ENCODE peak calls at places on chromosomes 16 and 17, in six cellular contexts. One of them, this sample, is unnamed.

GRCh38 chr16:8982816-8983215 is 19.1 kb upstream of the USP7 start:
- DNase-seq in right atrium auricular region: no peak
- DNase-seq in mesenchymal stem cell: no peak
- DNase-seq in breast epithelium: no peak
- DNase-seq in transverse colon: no peak
- DNase-seq in IMR-90: no peak
- DNase-seq in this sample: no peak

GRCh38 chr17:29176500-29177351 is 3.5 kb downstream of the MYO18A start:
- DNase-seq in IMR-90: peak; percentile 43
- DNase-seq in right atrium auricular region: no peak
- DNase-seq in mesenchymal stem cell: peak; percentile 64
- DNase-seq in breast epithelium: no peak
- DNase-seq in transverse colon: peak; percentile 82
- DNase-seq in this sample: peak; percentile 93

GRCh38 chr17:50815400-50815799 is 20.0 kb upstream of the WFIKKN2 start:
- DNase-seq in breast epithelium: no peak
- DNase-seq in transverse colon: no peak
- DNase-seq in right atrium auricular region: no peak
- DNase-seq in IMR-90: no peak
- DNase-seq in mesenchymal stem cell: no peak
- DNase-seq in this sample: no peak

GRCh38 chr16:75320435-75320834 is 69.0 kb upstream of the BCAR1 start:
- DNase-seq in mesenchymal stem cell: no peak
- DNase-seq in transverse colon: no peak
- DNase-seq in right atrium auricular region: no peak
- DNase-seq in breast epithelium: no peak
- DNase-seq in IMR-90: no peak
- DNase-seq in this sample: no peak

GRCh38 chr17:31582151-31582907 is 190.9 kb downstream of the RAB11FIP4 start:
- DNase-seq in IMR-90: peak; percentile 36
- DNase-seq in right atrium auricular region: peak; percentile 79
- DNase-seq in breast epithelium: peak; percentile 54
- DNase-seq in transverse colon: peak; percentile 52
- DNase-seq in mesenchymal stem cell: peak; percentile 68
- DNase-seq in this sample: no peak

GRCh38 chr17:73867056-73867455 is 222.8 kb upstream of the SDK2 start:
- DNase-seq in breast epithelium: no peak
- DNase-seq in mesenchymal stem cell: no peak
- DNase-seq in IMR-90: no peak
- DNase-seq in transverse colon: no peak
- DNase-seq in right atrium auricular region: no peak
- DNase-seq in this sample: no peak

GRCh38 chr17:40646791-40647548 is 648 bp downstream of the SMARCE1 start:
- DNase-seq in transverse colon: no peak
- DNase-seq in breast epithelium: no peak
- DNase-seq in IMR-90: peak; percentile 43
- DNase-seq in mesenchymal stem cell: peak; percentile 20
- DNase-seq in right atrium auricular region: no peak
- DNase-seq in this sample: no peak

GRCh38 chr16:74951676-74952075 is 33.2 kb downstream of the WDR59 start:
- DNase-seq in IMR-90: no peak
- DNase-seq in transverse colon: no peak
- DNase-seq in mesenchymal stem cell: no peak
- DNase-seq in right atrium auricular region: no peak
- DNase-seq in breast epithelium: no peak
- DNase-seq in this sample: no peak

GRCh38 chr17:78664476-78665384 is 87.5 kb upstream of the DNAH17 start:
- DNase-seq in mesenchymal stem cell: peak; percentile 30
- DNase-seq in right atrium auricular region: no peak
- DNase-seq in IMR-90: peak; percentile 23
- DNase-seq in transverse colon: no peak
- DNase-seq in breast epithelium: no peak
- DNase-seq in this sample: no peak

GRCh38 chr17:8726477-8726876 is 18.2 kb downstream of the CCDC42 start:
- DNase-seq in transverse colon: no peak
- DNase-seq in mesenchymal stem cell: no peak
- DNase-seq in breast epithelium: no peak
- DNase-seq in right atrium auricular region: no peak
- DNase-seq in IMR-90: no peak
- DNase-seq in this sample: no peak

GRCh38 chr16:89313583-89313982 is 96.1 kb downstream of the ZNF778 start:
- DNase-seq in right atrium auricular region: no peak
- DNase-seq in transverse colon: no peak
- DNase-seq in breast epithelium: no peak
- DNase-seq in mesenchymal stem cell: no peak
- DNase-seq in IMR-90: no peak
- DNase-seq in this sample: no peak

GRCh38 chr17:71438631-71439146 is 682.1 kb upstream of the SOX9 start:
- DNase-seq in mesenchymal stem cell: peak; percentile 98
- DNase-seq in transverse colon: no peak
- DNase-seq in right atrium auricular region: no peak
- DNase-seq in IMR-90: peak; percentile 98
- DNase-seq in breast epithelium: no peak
- DNase-seq in this sample: no peak

GRCh38 chr16:25838724-25839186 is 147.0 kb downstream of the HS3ST4 start:
- DNase-seq in breast epithelium: no peak
- DNase-seq in IMR-90: peak; percentile 41
- DNase-seq in right atrium auricular region: no peak
- DNase-seq in mesenchymal stem cell: peak; percentile 40
- DNase-seq in transverse colon: peak; percentile 7
- DNase-seq in this sample: no peak

GRCh38 chr17:72714357-72714966 is 378.0 kb downstream of the SLC39A11 start:
- DNase-seq in mesenchymal stem cell: no peak
- DNase-seq in breast epithelium: no peak
- DNase-seq in IMR-90: no peak
- DNase-seq in right atrium auricular region: no peak
- DNase-seq in transverse colon: no peak
- DNase-seq in this sample: no peak

GRCh38 chr17:68812876-68813584 is 142.2 kb downstream of the ABCA8 start:
- DNase-seq in IMR-90: no peak
- DNase-seq in mesenchymal stem cell: peak; percentile 76
- DNase-seq in breast epithelium: no peak
- DNase-seq in transverse colon: no peak
- DNase-seq in right atrium auricular region: no peak
- DNase-seq in this sample: no peak

GRCh38 chr16:8713635-8714097 is 39.2 kb downstream of the ABAT start:
- DNase-seq in breast epithelium: no peak
- DNase-seq in IMR-90: no peak
- DNase-seq in transverse colon: no peak
- DNase-seq in right atrium auricular region: no peak
- DNase-seq in mesenchymal stem cell: no peak
- DNase-seq in this sample: no peak

GRCh38 chr16:4729876-4730275 is 4.2 kb downstream of the ANKS3 start:
- DNase-seq in breast epithelium: no peak
- DNase-seq in transverse colon: no peak
- DNase-seq in mesenchymal stem cell: no peak
- DNase-seq in IMR-90: no peak
- DNase-seq in right atrium auricular region: no peak
- DNase-seq in this sample: no peak

GRCh38 chr17:19805006-19805405 is 56.9 kb upstream of the ALDH3A1 start:
- DNase-seq in transverse colon: no peak
- DNase-seq in mesenchymal stem cell: peak; percentile 8
- DNase-seq in breast epithelium: no peak
- DNase-seq in IMR-90: peak; percentile 31
- DNase-seq in right atrium auricular region: no peak
- DNase-seq in this sample: no peak

GRCh38 chr17:29256735-29257466 is 10.2 kb downstream of the CRYBA1 start:
- DNase-seq in right atrium auricular region: no peak
- DNase-seq in IMR-90: peak; percentile 53
- DNase-seq in breast epithelium: no peak
- DNase-seq in mesenchymal stem cell: no peak
- DNase-seq in transverse colon: no peak
- DNase-seq in this sample: no peak

GRCh38 chr17:21378553-21378952 is 2.4 kb downstream of the KCNJ12 start:
- DNase-seq in transverse colon: no peak
- DNase-seq in IMR-90: no peak
- DNase-seq in mesenchymal stem cell: no peak
- DNase-seq in right atrium auricular region: no peak
- DNase-seq in breast epithelium: no peak
- DNase-seq in this sample: no peak

GRCh38 chr17:60964160-60964559 is 286.5 kb downstream of the BCAS3 start:
- DNase-seq in right atrium auricular region: no peak
- DNase-seq in IMR-90: no peak
- DNase-seq in breast epithelium: no peak
- DNase-seq in transverse colon: no peak
- DNase-seq in mesenchymal stem cell: no peak
- DNase-seq in this sample: no peak

GRCh38 chr17:48513097-48513496 is 17.7 kb downstream of the HOXB1 start:
- DNase-seq in IMR-90: no peak
- DNase-seq in mesenchymal stem cell: no peak
- DNase-seq in transverse colon: no peak
- DNase-seq in right atrium auricular region: no peak
- DNase-seq in breast epithelium: no peak
- DNase-seq in this sample: no peak

GRCh38 chr16:3173892-3174617 is 13.9 kb upstream of the OR1F1 start:
- DNase-seq in mesenchymal stem cell: peak; percentile 43
- DNase-seq in breast epithelium: no peak
- DNase-seq in IMR-90: no peak
- DNase-seq in transverse colon: no peak
- DNase-seq in right atrium auricular region: no peak
- DNase-seq in this sample: no peak

GRCh38 chr16:29029168-29029994 is 44.5 kb downstream of the LAT start:
- DNase-seq in breast epithelium: no peak
- DNase-seq in transverse colon: no peak
- DNase-seq in IMR-90: peak; percentile 98
- DNase-seq in right atrium auricular region: no peak
- DNase-seq in mesenchymal stem cell: peak; percentile 97
- DNase-seq in this sample: no peak

GRCh38 chr17:51354908-51355307 is 94.6 kb downstream of the UTP18 start:
- DNase-seq in right atrium auricular region: no peak
- DNase-seq in transverse colon: no peak
- DNase-seq in IMR-90: no peak
- DNase-seq in mesenchymal stem cell: no peak
- DNase-seq in breast epithelium: no peak
- DNase-seq in this sample: no peak

GRCh38 chr17:34313164-34313563 is 6.1 kb upstream of the CCL8 start:
- DNase-seq in breast epithelium: no peak
- DNase-seq in mesenchymal stem cell: no peak
- DNase-seq in right atrium auricular region: no peak
- DNase-seq in IMR-90: peak; percentile 39
- DNase-seq in transverse colon: no peak
- DNase-seq in this sample: no peak

GRCh38 chr17:52158450-52159042 is at the start of gene CA10:
- DNase-seq in breast epithelium: no peak
- DNase-seq in IMR-90: no peak
- DNase-seq in transverse colon: no peak
- DNase-seq in right atrium auricular region: no peak
- DNase-seq in mesenchymal stem cell: no peak
- DNase-seq in this sample: no peak

GRCh38 chr16:8712589-8713361 is 38.4 kb downstream of the ABAT start:
- DNase-seq in right atrium auricular region: no peak
- DNase-seq in breast epithelium: no peak
- DNase-seq in transverse colon: no peak
- DNase-seq in mesenchymal stem cell: no peak
- DNase-seq in IMR-90: no peak
- DNase-seq in this sample: no peak

GRCh38 chr17:50146927-50147640 is 3.4 kb downstream of the PPP1R9B start:
- DNase-seq in right atrium auricular region: no peak
- DNase-seq in transverse colon: no peak
- DNase-seq in IMR-90: no peak
- DNase-seq in breast epithelium: no peak
- DNase-seq in mesenchymal stem cell: no peak
- DNase-seq in this sample: peak; percentile 75

GRCh38 chr16:11682655-11683096 is 14.4 kb downstream of the SNN start:
- DNase-seq in mesenchymal stem cell: peak; percentile 97
- DNase-seq in breast epithelium: no peak
- DNase-seq in transverse colon: no peak
- DNase-seq in IMR-90: peak; percentile 99
- DNase-seq in right atrium auricular region: no peak
- DNase-seq in this sample: no peak

GRCh38 chr16:9055661-9056060 is 35.8 kb upstream of the HAPSTR1 start:
- DNase-seq in breast epithelium: no peak
- DNase-seq in transverse colon: no peak
- DNase-seq in IMR-90: peak; percentile 90
- DNase-seq in right atrium auricular region: no peak
- DNase-seq in mesenchymal stem cell: no peak
- DNase-seq in this sample: no peak

GRCh38 chr16:81005644-81006471 is 827 bp downstream of the CMC2 start:
- DNase-seq in IMR-90: peak; percentile 23
- DNase-seq in mesenchymal stem cell: peak; percentile 41
- DNase-seq in right atrium auricular region: peak; percentile 76
- DNase-seq in breast epithelium: peak; percentile 61
- DNase-seq in transverse colon: peak; percentile 85
- DNase-seq in this sample: no peak

GRCh38 chr16:54928016-54928356 is 2.7 kb upstream of the IRX5 start:
- DNase-seq in mesenchymal stem cell: peak; percentile 34
- DNase-seq in transverse colon: no peak
- DNase-seq in right atrium auricular region: no peak
- DNase-seq in IMR-90: no peak
- DNase-seq in breast epithelium: no peak
- DNase-seq in this sample: no peak

GRCh38 chr17:72479113-72479512 is 358.3 kb downstream of the SOX9 start:
- DNase-seq in right atrium auricular region: no peak
- DNase-seq in IMR-90: no peak
- DNase-seq in mesenchymal stem cell: no peak
- DNase-seq in transverse colon: no peak
- DNase-seq in breast epithelium: no peak
- DNase-seq in this sample: no peak

GRCh38 chr16:56988161-56988947 is 1.0 kb upstream of the NLRC5 start:
- DNase-seq in transverse colon: peak; percentile 13
- DNase-seq in breast epithelium: no peak
- DNase-seq in IMR-90: peak; percentile 37
- DNase-seq in right atrium auricular region: no peak
- DNase-seq in mesenchymal stem cell: peak; percentile 53
- DNase-seq in this sample: no peak
- H3K4me1 ChIP-seq in transverse colon: peaks cover 39% of the 10 kb centered on the region
- H3K4me1 ChIP-seq in breast epithelium: no peaks in the 10 kb centered on the region
- H3K4me1 ChIP-seq in IMR-90: peaks cover 26% of the 10 kb centered on the region
- H3K4me1 ChIP-seq in right atrium auricular region: peaks cover 50% of the 10 kb centered on the region
- H3K4me1 ChIP-seq in mesenchymal stem cell: peaks cover 19% of the 10 kb centered on the region
- H3K4me1 ChIP-seq in this sample: no peaks in the 10 kb centered on the region

GRCh38 chr17:82242698-82242976 is 13.8 kb downstream of the SLC16A3 start:
- DNase-seq in transverse colon: no peak
- DNase-seq in IMR-90: no peak
- DNase-seq in right atrium auricular region: no peak
- DNase-seq in breast epithelium: no peak
- DNase-seq in mesenchymal stem cell: no peak
- DNase-seq in this sample: no peak
- H3K27ac ChIP-seq in transverse colon: peak overlapping the region; percentile 71
- H3K27ac ChIP-seq in IMR-90: peak overlapping the region; percentile 4
- H3K27ac ChIP-seq in right atrium auricular region: peak overlapping the region; percentile 78
- H3K27ac ChIP-seq in breast epithelium: peak overlapping the region; percentile 79
- H3K27ac ChIP-seq in mesenchymal stem cell: no peak overlapping the region
- H3K27ac ChIP-seq in this sample: peak overlapping the region; percentile 47

GRCh38 chr17:76051571-76051970 is 20.7 kb downstream of the SRP68 start:
- DNase-seq in transverse colon: no peak
- DNase-seq in mesenchymal stem cell: no peak
- DNase-seq in right atrium auricular region: no peak
- DNase-seq in breast epithelium: no peak
- DNase-seq in IMR-90: no peak
- DNase-seq in this sample: no peak
- H3K36me3 ChIP-seq in transverse colon: no peaks in the 10 kb centered on the region
- H3K36me3 ChIP-seq in mesenchymal stem cell: peaks cover 88% of the 10 kb centered on the region
- H3K36me3 ChIP-seq in right atrium auricular region: peaks cover 75% of the 10 kb centered on the region
- H3K36me3 ChIP-seq in breast epithelium: peaks cover 11% of the 10 kb centered on the region
- H3K36me3 ChIP-seq in IMR-90: peaks cover 65% of the 10 kb centered on the region
- H3K36me3 ChIP-seq in this sample: peaks cover 65% of the 10 kb centered on the region

GRCh38 chr17:67554634-67555033 is 163.1 kb upstream of the NOL11 start:
- DNase-seq in IMR-90: no peak
- DNase-seq in breast epithelium: no peak
- DNase-seq in right atrium auricular region: no peak
- DNase-seq in mesenchymal stem cell: no peak
- DNase-seq in transverse colon: no peak
- DNase-seq in this sample: no peak
- H3K4me1 ChIP-seq in IMR-90: no peaks in the 10 kb centered on the region
- H3K4me1 ChIP-seq in breast epithelium: no peaks in the 10 kb centered on the region
- H3K4me1 ChIP-seq in right atrium auricular region: peaks cover 8% of the 10 kb centered on the region
- H3K4me1 ChIP-seq in mesenchymal stem cell: no peaks in the 10 kb centered on the region
- H3K4me1 ChIP-seq in transverse colon: no peaks in the 10 kb centered on the region
- H3K4me1 ChIP-seq in this sample: peaks cover under 1% of the 10 kb centered on the region

GRCh38 chr17:57255776-57256681 is at the start of gene MSI2:
- DNase-seq in IMR-90: peak; percentile 78
- DNase-seq in transverse colon: peak; percentile 96
- DNase-seq in mesenchymal stem cell: peak; percentile 84
- DNase-seq in right atrium auricular region: peak; percentile 93
- DNase-seq in breast epithelium: peak; percentile 93
- DNase-seq in this sample: peak; percentile 95
- H3K27ac ChIP-seq in IMR-90: peak within 1 kb of the TSS; percentile 54
- H3K27ac ChIP-seq in transverse colon: peak within 1 kb of the TSS; percentile 83
- H3K27ac ChIP-seq in mesenchymal stem cell: peak within 1 kb of the TSS; percentile 23
- H3K27ac ChIP-seq in right atrium auricular region: peak within 1 kb of the TSS; percentile 98
- H3K27ac ChIP-seq in breast epithelium: peak within 1 kb of the TSS; percentile 98
- H3K27ac ChIP-seq in this sample: peak within 1 kb of the TSS; percentile 94

This sample was measured in right lobe of liver.